ENCODE peak calls at places on chromosomes 13 and 19, in eight cellular contexts. G, Z, B, Q, K, R, S and U are unnamed samples.

GRCh38 chr13:33108620-33109019 is 92.4 kb downstream of the KL start:
- DNase-seq in G (peak), Z (no peak), B (no peak), Q (no peak), K (no peak), R (peak), S (no peak), U (no peak)

GRCh38 chr19:5585461-5586299 is 17.9 kb upstream of the TINCR start:
- DNase-seq in G (no peak), Z (no peak), B (peak), Q (no peak), K (no peak), R (no peak), S (no peak), U (no peak)

GRCh38 chr13:50711449-50711848 is 132.0 kb downstream of the DLEU7 start:
- DNase-seq in G (no peak), Z (no peak), B (no peak), Q (no peak), K (no peak), R (no peak), S (no peak), U (no peak)

GRCh38 chr13:89695343-89696257 is 1651.9 kb upstream of the MIR17HG start:
- DNase-seq in G (peak), Z (no peak), B (peak), Q (no peak), K (no peak), R (peak), S (peak), U (no peak)

GRCh38 chr13:23701646-23702045 is 131.4 kb downstream of the TNFRSF19 start:
- DNase-seq in G (peak), Z (peak), B (no peak), Q (no peak), K (no peak), R (peak), S (no peak), U (no peak)

GRCh38 chr19:42032428-42032827 is 37.6 kb downstream of the GRIK5 start:
- DNase-seq in G (peak), Z (no peak), B (no peak), Q (no peak), K (no peak), R (no peak), S (no peak), U (no peak)

GRCh38 chr19:43469160-43469480 is 3.7 kb upstream of the LYPD3 start:
- DNase-seq in G (no peak), Z (no peak), B (no peak), Q (no peak), K (no peak), R (peak), S (no peak), U (no peak)

GRCh38 chr19:17242431-17243208 is 3.1 kb downstream of the NR2F6 start:
- DNase-seq in G (no peak), Z (no peak), B (no peak), Q (no peak), K (no peak), R (no peak), S (no peak), U (no peak)

GRCh38 chr19:1213391-1214286 is 8.1 kb downstream of the STK11 start:
- DNase-seq in G (peak), Z (peak), B (peak), Q (peak), K (peak), R (peak), S (peak), U (no peak)

GRCh38 chr19:27776524-27776923 is 1436.4 kb downstream of the UQCRFS1 start:
- DNase-seq in G (no peak), Z (no peak), B (no peak), Q (no peak), K (no peak), R (no peak), S (no peak), U (no peak)

GRCh38 chr13:58406545-58406944 is 775.0 kb downstream of the PCDH17 start:
- DNase-seq in G (no peak), Z (no peak), B (no peak), Q (no peak), K (no peak), R (no peak), S (no peak), U (no peak)

GRCh38 chr13:29073762-29074161 is 253.6 kb downstream of the MTUS2 start:
- DNase-seq in G (no peak), Z (no peak), B (no peak), Q (no peak), K (no peak), R (no peak), S (no peak), U (no peak)

GRCh38 chr13:92158335-92158734 is 759.9 kb downstream of the GPC5 start:
- DNase-seq in G (peak), Z (no peak), B (no peak), Q (no peak), K (no peak), R (no peak), S (no peak), U (no peak)

GRCh38 chr13:98751397-98752110 is 918 bp downstream of the SLC15A1 start:
- DNase-seq in G (peak), Z (peak), B (peak), Q (no peak), K (no peak), R (peak), S (no peak), U (no peak)

GRCh38 chr19:49114630-49115363 is 627 bp downstream of the LIN7B start:
- DNase-seq in G (peak), Z (peak), B (peak), Q (no peak), K (peak), R (peak), S (peak), U (no peak)

GRCh38 chr13:43514326-43514725 is 272.4 kb downstream of the ENOX1 start:
- DNase-seq in G (peak), Z (no peak), B (no peak), Q (no peak), K (no peak), R (no peak), S (no peak), U (no peak)

GRCh38 chr13:43520331-43520730 is 266.4 kb downstream of the ENOX1 start:
- DNase-seq in G (no peak), Z (no peak), B (no peak), Q (no peak), K (no peak), R (no peak), S (no peak), U (no peak)

GRCh38 chr13:43511260-43511970 is 275.4 kb downstream of the ENOX1 start:
- DNase-seq in G (no peak), Z (no peak), B (no peak), Q (no peak), K (no peak), R (no peak), S (no peak), U (no peak)

GRCh38 chr13:43516401-43516826 is 270.4 kb downstream of the ENOX1 start:
- DNase-seq in G (peak), Z (no peak), B (peak), Q (no peak), K (no peak), R (peak), S (no peak), U (no peak)
- TF ChIP-seq CTCF in G (no peak), Z (no peak), B (no peak), Q (no peak), K (no peak), R (peak), S (no peak), U (no peak)

GRCh38 chr19:35959040-35959967 is 23.1 kb downstream of the LRFN3 start:
- DNase-seq in G (peak), Z (peak), B (peak), Q (no peak), K (peak), R (no peak), S (no peak), U (no peak)
- TF ChIP-seq CTCF in G (no peak), Z (peak), B (no peak), Q (peak), K (peak), R (no peak), S (no peak), U (peak)

DNA sequence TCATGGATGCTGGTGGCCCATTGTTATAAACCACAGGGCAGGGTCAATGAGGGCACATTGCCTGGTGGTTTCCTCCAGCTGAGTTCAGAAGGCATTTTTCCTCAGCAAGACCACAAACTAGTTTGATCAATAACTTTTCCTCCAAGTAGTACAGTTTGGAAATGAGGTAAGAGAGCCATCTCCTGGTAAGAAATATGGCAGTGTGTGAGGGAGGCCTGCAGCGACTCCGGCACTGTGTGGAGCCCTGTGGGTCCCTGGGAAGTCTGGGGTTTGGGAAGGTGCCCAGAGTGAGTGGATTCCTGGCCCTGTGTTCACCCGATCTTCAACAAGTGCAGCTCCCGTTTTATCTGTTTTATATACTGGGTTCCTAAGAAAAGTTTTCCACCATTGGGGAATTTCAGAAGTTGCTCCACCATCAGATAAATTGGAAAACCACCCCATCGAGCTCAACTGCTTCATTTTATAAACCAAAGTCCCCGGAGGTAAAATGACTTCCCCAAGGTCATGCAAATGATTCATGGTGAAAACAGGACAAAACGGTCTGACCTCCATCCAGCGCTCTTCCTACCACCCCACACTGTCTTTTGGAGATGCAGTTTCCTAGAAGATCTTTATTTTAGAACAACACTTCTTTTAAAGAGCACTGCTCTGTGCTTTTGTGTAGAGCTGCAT is 148.4 kb downstream of the KATNAL1 start:
- DNase-seq in G (peak), Z (no peak), B (peak), Q (no peak), K (no peak), R (peak), S (no peak), U (no peak)
- TF ChIP-seq CTCF in G (peak), Z (peak), B (peak), Q (peak), K (peak), R (peak), S (no peak), U (peak)

GRCh38 chr13:30617315-30618185 is at the start of gene USPL1:
- DNase-seq in G (peak), Z (peak), B (peak), Q (peak), K (peak), R (peak), S (peak), U (peak)
- TF ChIP-seq CTCF in G (peak), Z (peak), B (peak), Q (peak), K (peak), R (no peak), S (no peak), U (no peak)